ENCODE peak calls at places on chromosomes 3 and 15, in six cellular contexts. One of them, this sample, is unnamed. For H3K4me1, the result is how much of the 10 kb centered on the place peaks cover.

GRCh38 chr15:89068325-89068784 is 19.9 kb upstream of the ABHD2 start:
- DNase-seq in heart right ventricle: peak
- DNase-seq in heart left ventricle: no peak
- DNase-seq in stomach: no peak
- DNase-seq in transverse colon: no peak
- DNase-seq in sigmoid colon: no peak
- DNase-seq in this sample: no peak

GRCh38 chr3:38397320-38397719 is 50.7 kb downstream of the XYLB start:
- DNase-seq in stomach: no peak
- DNase-seq in heart left ventricle: no peak
- DNase-seq in transverse colon: no peak
- DNase-seq in heart right ventricle: peak
- DNase-seq in sigmoid colon: no peak
- DNase-seq in this sample: peak

GRCh38 chr3:132721479-132722164 is 587 bp downstream of the NPHP3 start:
- DNase-seq in transverse colon: peak
- DNase-seq in sigmoid colon: peak
- DNase-seq in stomach: peak
- DNase-seq in heart right ventricle: peak
- DNase-seq in heart left ventricle: peak
- DNase-seq in this sample: peak

GRCh38 chr15:98719169-98719515 is 70.8 kb downstream of the IGF1R start:
- DNase-seq in heart left ventricle: no peak
- DNase-seq in transverse colon: no peak
- DNase-seq in heart right ventricle: no peak
- DNase-seq in stomach: no peak
- DNase-seq in sigmoid colon: no peak
- DNase-seq in this sample: no peak

GRCh38 chr3:149879872-149880271 is 66.9 kb downstream of the RNF13 start:
- DNase-seq in transverse colon: peak
- DNase-seq in heart left ventricle: no peak
- DNase-seq in heart right ventricle: peak
- DNase-seq in stomach: peak
- DNase-seq in sigmoid colon: peak
- DNase-seq in this sample: peak

GRCh38 chr15:89016549-89017041 is 71.7 kb upstream of the ABHD2 start:
- DNase-seq in heart right ventricle: peak
- DNase-seq in stomach: no peak
- DNase-seq in heart left ventricle: no peak
- DNase-seq in transverse colon: no peak
- DNase-seq in sigmoid colon: no peak
- DNase-seq in this sample: no peak

GRCh38 chr3:126208182-126208581 is 27.8 kb upstream of the ALDH1L1 start:
- DNase-seq in sigmoid colon: no peak
- DNase-seq in heart right ventricle: no peak
- DNase-seq in transverse colon: no peak
- DNase-seq in stomach: no peak
- DNase-seq in heart left ventricle: no peak
- DNase-seq in this sample: no peak

GRCh38 chr3:195441971-195442572 is 748 bp downstream of the ACAP2 start:
- DNase-seq in heart left ventricle: peak
- DNase-seq in sigmoid colon: peak
- DNase-seq in heart right ventricle: peak
- DNase-seq in transverse colon: peak
- DNase-seq in stomach: peak
- DNase-seq in this sample: peak

GRCh38 chr3:108159865-108160264 is 62.4 kb downstream of the IFT57 start:
- DNase-seq in transverse colon: no peak
- DNase-seq in heart left ventricle: no peak
- DNase-seq in sigmoid colon: no peak
- DNase-seq in stomach: no peak
- DNase-seq in heart right ventricle: no peak
- DNase-seq in this sample: no peak

GRCh38 chr3:115100172-115100571 is 46.9 kb downstream of the ZBTB20 start:
- DNase-seq in sigmoid colon: no peak
- DNase-seq in transverse colon: no peak
- DNase-seq in heart right ventricle: peak
- DNase-seq in heart left ventricle: no peak
- DNase-seq in stomach: no peak
- DNase-seq in this sample: no peak

GRCh38 chr3:127694467-127695215 is 21.9 kb downstream of the ABTB1 start:
- DNase-seq in sigmoid colon: no peak
- DNase-seq in heart left ventricle: peak
- DNase-seq in transverse colon: peak
- DNase-seq in heart right ventricle: no peak
- DNase-seq in stomach: peak
- DNase-seq in this sample: peak

GRCh38 chr15:31867536-31868442 is 162.5 kb upstream of the CHRNA7 start:
- DNase-seq in stomach: peak
- DNase-seq in sigmoid colon: no peak
- DNase-seq in transverse colon: peak
- DNase-seq in heart left ventricle: peak
- DNase-seq in heart right ventricle: peak
- DNase-seq in this sample: peak

GRCh38 chr3:46449755-46450552 is 14.8 kb downstream of the LTF start:
- DNase-seq in transverse colon: no peak
- DNase-seq in sigmoid colon: no peak
- DNase-seq in stomach: no peak
- DNase-seq in heart left ventricle: no peak
- DNase-seq in heart right ventricle: no peak
- DNase-seq in this sample: no peak

GRCh38 chr3:125059488-125060245 is 3.9 kb upstream of the HEG1 start:
- DNase-seq in sigmoid colon: no peak
- DNase-seq in stomach: no peak
- DNase-seq in transverse colon: no peak
- DNase-seq in heart left ventricle: no peak
- DNase-seq in heart right ventricle: no peak
- DNase-seq in this sample: no peak

GRCh38 chr3:188021041-188021440 is 132.9 kb upstream of the LPP start:
- DNase-seq in sigmoid colon: no peak
- DNase-seq in transverse colon: no peak
- DNase-seq in heart right ventricle: no peak
- DNase-seq in heart left ventricle: no peak
- DNase-seq in stomach: no peak
- DNase-seq in this sample: no peak

GRCh38 chr15:99984491-99985243 is 251.4 kb upstream of the LYSMD4 start:
- DNase-seq in heart right ventricle: no peak
- DNase-seq in transverse colon: no peak
- DNase-seq in stomach: no peak
- DNase-seq in sigmoid colon: no peak
- DNase-seq in heart left ventricle: peak
- DNase-seq in this sample: no peak

GRCh38 chr3:122519693-122520092 is 5.0 kb upstream of the KPNA1 start:
- DNase-seq in heart right ventricle: no peak
- DNase-seq in sigmoid colon: no peak
- DNase-seq in stomach: no peak
- DNase-seq in transverse colon: no peak
- DNase-seq in heart left ventricle: no peak
- DNase-seq in this sample: no peak

GRCh38 chr3:195240171-195240701 is 30.7 kb downstream of the XXYLT1 start:
- DNase-seq in sigmoid colon: peak
- DNase-seq in heart right ventricle: peak
- DNase-seq in stomach: no peak
- DNase-seq in transverse colon: no peak
- DNase-seq in heart left ventricle: no peak
- DNase-seq in this sample: peak

GRCh38 chr3:180295811-180296210 is 259.1 kb upstream of the PEX5L start:
- DNase-seq in heart right ventricle: no peak
- DNase-seq in heart left ventricle: no peak
- DNase-seq in sigmoid colon: no peak
- DNase-seq in stomach: no peak
- DNase-seq in transverse colon: no peak
- DNase-seq in this sample: no peak

GRCh38 chr3:8560608-8561007 is 59.0 kb downstream of the LMCD1 start:
- DNase-seq in sigmoid colon: peak
- DNase-seq in heart left ventricle: no peak
- DNase-seq in stomach: no peak
- DNase-seq in transverse colon: no peak
- DNase-seq in heart right ventricle: no peak
- DNase-seq in this sample: no peak

GRCh38 chr3:131540143-131540542 is 37.4 kb upstream of the MRPL3 start:
- DNase-seq in stomach: no peak
- DNase-seq in heart left ventricle: no peak
- DNase-seq in heart right ventricle: no peak
- DNase-seq in transverse colon: no peak
- DNase-seq in sigmoid colon: no peak
- DNase-seq in this sample: no peak

GRCh38 chr15:60343221-60343970 is 54.4 kb downstream of the ANXA2 start:
- DNase-seq in transverse colon: no peak
- DNase-seq in sigmoid colon: no peak
- DNase-seq in heart left ventricle: no peak
- DNase-seq in stomach: no peak
- DNase-seq in heart right ventricle: no peak
- DNase-seq in this sample: no peak

GRCh38 chr3:166362698-166363097 is 525.5 kb upstream of the BCHE start:
- DNase-seq in transverse colon: no peak
- DNase-seq in sigmoid colon: no peak
- DNase-seq in stomach: no peak
- DNase-seq in heart left ventricle: no peak
- DNase-seq in heart right ventricle: no peak
- DNase-seq in this sample: no peak

GRCh38 chr3:13287833-13288232 is 132.3 kb downstream of the NUP210 start:
- DNase-seq in heart left ventricle: no peak
- DNase-seq in stomach: no peak
- DNase-seq in sigmoid colon: no peak
- DNase-seq in heart right ventricle: no peak
- DNase-seq in transverse colon: no peak
- DNase-seq in this sample: no peak

GRCh38 chr3:134607054-134608022 is 43.5 kb downstream of the KY start:
- DNase-seq in heart right ventricle: no peak
- DNase-seq in transverse colon: no peak
- DNase-seq in stomach: no peak
- DNase-seq in heart left ventricle: no peak
- DNase-seq in sigmoid colon: no peak
- DNase-seq in this sample: no peak

GRCh38 chr15:51864408-51865056 is 35.1 kb downstream of the TMOD3 start:
- DNase-seq in stomach: no peak
- DNase-seq in sigmoid colon: no peak
- DNase-seq in heart left ventricle: no peak
- DNase-seq in transverse colon: no peak
- DNase-seq in heart right ventricle: no peak
- DNase-seq in this sample: no peak

GRCh38 chr15:66040211-66040892 is 171.1 kb downstream of the RAB11A start:
- DNase-seq in heart left ventricle: no peak
- DNase-seq in transverse colon: no peak
- DNase-seq in sigmoid colon: no peak
- DNase-seq in heart right ventricle: no peak
- DNase-seq in stomach: no peak
- DNase-seq in this sample: peak

GRCh38 chr3:171285287-171285686 is 174.9 kb downstream of the TNIK start:
- DNase-seq in heart left ventricle: no peak
- DNase-seq in sigmoid colon: no peak
- DNase-seq in transverse colon: no peak
- DNase-seq in heart right ventricle: no peak
- DNase-seq in stomach: no peak
- DNase-seq in this sample: no peak

GRCh38 chr3:33211444-33211843 is 7.2 kb downstream of the SUSD5 start:
- DNase-seq in sigmoid colon: no peak
- DNase-seq in transverse colon: no peak
- DNase-seq in stomach: no peak
- DNase-seq in heart left ventricle: no peak
- DNase-seq in heart right ventricle: no peak
- DNase-seq in this sample: no peak

GRCh38 chr3:192570757-192571156 is 156.6 kb downstream of the FGF12 start:
- DNase-seq in heart left ventricle: no peak
- DNase-seq in transverse colon: no peak
- DNase-seq in sigmoid colon: no peak
- DNase-seq in stomach: no peak
- DNase-seq in heart right ventricle: peak
- DNase-seq in this sample: no peak
- H3K4me3 ChIP-seq in heart left ventricle: peak
- H3K4me3 ChIP-seq in transverse colon: peak
- H3K4me3 ChIP-seq in sigmoid colon: peak
- H3K4me3 ChIP-seq in stomach: peak
- H3K4me3 ChIP-seq in heart right ventricle: peak
- H3K4me3 ChIP-seq in this sample: peak

DNA sequence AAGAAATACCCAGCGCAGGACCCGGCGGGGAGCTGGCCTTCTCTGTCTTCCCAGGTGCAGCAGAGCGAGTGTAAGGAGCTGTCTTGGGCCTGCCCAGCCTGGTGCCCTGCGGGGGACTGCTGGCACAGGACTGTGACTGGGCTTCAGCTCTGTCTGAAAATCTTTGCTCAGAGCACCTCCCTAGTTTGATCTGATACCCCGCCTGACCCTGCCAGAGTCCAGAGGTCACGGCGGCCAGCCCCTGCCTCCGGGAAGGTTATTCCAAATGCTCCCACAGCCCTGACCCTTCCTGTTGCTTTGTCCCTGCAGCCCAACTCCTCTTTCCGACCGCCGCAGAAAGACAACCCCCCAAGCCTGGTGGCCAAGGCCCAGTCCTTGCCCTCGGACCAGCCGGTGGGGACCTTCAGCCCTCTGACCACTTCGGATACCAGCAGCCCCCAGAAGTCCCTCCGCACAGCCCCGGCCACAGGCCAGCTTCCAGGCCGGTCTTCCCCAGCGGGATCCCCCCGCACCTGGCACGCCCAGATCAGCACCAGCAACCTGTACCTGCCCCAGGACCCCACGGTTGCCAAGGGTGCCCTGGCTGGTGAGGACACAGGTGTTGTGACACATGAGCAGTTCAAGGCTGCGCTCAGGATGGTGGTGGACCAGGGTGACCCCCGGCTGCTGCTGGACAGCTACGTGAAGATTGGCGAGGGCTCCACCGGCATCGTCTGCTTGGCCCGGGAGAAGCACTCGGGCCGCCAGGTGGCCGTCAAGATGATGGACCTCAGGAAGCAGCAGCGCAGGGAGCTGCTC is 10.8 kb downstream of the ANKRD63 start:
- DNase-seq in sigmoid colon: no peak
- DNase-seq in heart left ventricle: no peak
- DNase-seq in heart right ventricle: no peak
- DNase-seq in stomach: no peak
- DNase-seq in transverse colon: no peak
- DNase-seq in this sample: no peak
- H3K27ac ChIP-seq in sigmoid colon: no peak
- H3K27ac ChIP-seq in heart left ventricle: no peak
- H3K27ac ChIP-seq in heart right ventricle: no peak
- H3K27ac ChIP-seq in stomach: no peak
- H3K27ac ChIP-seq in transverse colon: no peak
- H3K27ac ChIP-seq in this sample: no peak

DNA sequence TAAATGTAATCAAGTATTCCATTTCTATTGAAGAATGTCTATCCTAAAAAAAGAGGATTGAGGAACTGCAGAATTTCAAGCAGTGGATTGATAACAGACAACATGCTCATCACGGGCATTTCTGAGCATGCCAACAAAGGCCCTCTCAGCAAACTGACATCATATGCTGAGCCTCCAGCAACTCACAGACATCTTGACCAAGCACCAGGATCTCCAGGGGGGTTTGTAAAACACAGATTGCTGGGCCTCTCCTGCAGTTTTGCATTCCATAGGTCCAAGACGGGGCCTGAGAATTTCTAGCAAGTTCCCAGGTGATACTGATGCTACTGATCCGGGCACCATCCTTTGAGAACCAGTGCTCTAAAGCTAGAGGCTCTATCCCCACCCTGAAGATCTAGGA is 85.0 kb downstream of the FOXP1 start:
- DNase-seq in heart right ventricle: no peak
- DNase-seq in stomach: no peak
- DNase-seq in sigmoid colon: no peak
- DNase-seq in heart left ventricle: no peak
- DNase-seq in transverse colon: no peak
- DNase-seq in this sample: no peak
- H3K4me1 ChIP-seq in heart right ventricle: under half
- H3K4me1 ChIP-seq in stomach: under half
- H3K4me1 ChIP-seq in sigmoid colon: under half
- H3K4me1 ChIP-seq in heart left ventricle: under half
- H3K4me1 ChIP-seq in transverse colon: under half
- H3K4me1 ChIP-seq in this sample: under half

GRCh38 chr3:98886525-98886924 is 15.0 kb downstream of the DCBLD2 start:
- DNase-seq in heart right ventricle: no peak
- DNase-seq in heart left ventricle: no peak
- DNase-seq in sigmoid colon: no peak
- DNase-seq in transverse colon: no peak
- DNase-seq in stomach: no peak
- DNase-seq in this sample: no peak
- H3K4me3 ChIP-seq in heart right ventricle: no peak
- H3K4me3 ChIP-seq in heart left ventricle: no peak
- H3K4me3 ChIP-seq in sigmoid colon: no peak
- H3K4me3 ChIP-seq in transverse colon: no peak
- H3K4me3 ChIP-seq in stomach: no peak
- H3K4me3 ChIP-seq in this sample: no peak

This sample was measured in left ventricle myocardium inferior.